ENCODE peak calls at places on chromosomes 6 and 20, in four cellular contexts. M is HCT116, A is H1, Y is K562. T is an unnamed sample.

GRCh38 chr6:69584536-69584912 is 212.3 kb downstream of the LMBRD1 start:
- DNase-seq in A (no peak), M (no peak), Y (no peak), T (no peak)

GRCh38 chr6:108156180-108156937 is 9.5 kb upstream of the NR2E1 start:
- DNase-seq in Y (no peak), M (no peak), A (no peak), T (peak)

GRCh38 chr6:119333707-119334295 is 15.8 kb downstream of the MAN1A1 start:
- DNase-seq in M (no peak), Y (no peak), A (no peak), T (no peak)

GRCh38 chr6:163897030-163897429 is 482.5 kb downstream of the QKI start:
- DNase-seq in Y (no peak), M (no peak), A (no peak), T (no peak)

GRCh38 chr20:41318271-41318649 is 729 bp upstream of the ZHX3 start:
- DNase-seq in A (no peak), Y (no peak), M (no peak), T (peak)

GRCh38 chr6:158460602-158461092 is 99.2 kb upstream of the TMEM181 start:
- DNase-seq in A (no peak), Y (no peak), M (no peak), T (no peak)

GRCh38 chr6:117595099-117595923 is 7.0 kb downstream of the GOPC start:
- DNase-seq in A (no peak), M (no peak), Y (peak), T (no peak)

GRCh38 chr6:166333172-166333995 is 9.0 kb downstream of the SFT2D1 start:
- DNase-seq in Y (no peak), M (no peak), A (no peak), T (no peak)

GRCh38 chr6:28725890-28726348 is 197.9 kb downstream of the TRIM27 start:
- DNase-seq in Y (peak), M (no peak), A (peak), T (peak)

GRCh38 chr6:153503810-153504209 is 372.7 kb upstream of the RGS17 start:
- DNase-seq in Y (no peak), A (no peak), M (peak), T (peak)

GRCh38 chr6:147283460-147283859 is 79.2 kb downstream of the STXBP5 start:
- DNase-seq in A (no peak), Y (no peak), M (no peak), T (no peak)

GRCh38 chr6:168133707-168134398 is 54.8 kb upstream of the FRMD1 start:
- DNase-seq in M (no peak), Y (no peak), A (no peak), T (no peak)

GRCh38 chr20:10856237-10856636 is 182.4 kb upstream of the JAG1 start:
- DNase-seq in M (no peak), Y (no peak), A (no peak), T (peak)

GRCh38 chr6:163218361-163218894 is 196.1 kb upstream of the QKI start:
- DNase-seq in Y (no peak), A (no peak), M (no peak), T (no peak)

GRCh38 chr6:111844921-111845320 is 28.3 kb downstream of the FYN start:
- DNase-seq in Y (no peak), M (no peak), A (no peak), T (peak)

GRCh38 chr20:33871362-33871761 is 60.2 kb downstream of the CHMP4B start:
- DNase-seq in M (no peak), Y (no peak), A (no peak), T (no peak)

GRCh38 chr6:11972270-11972669 is 39.8 kb upstream of the HIVEP1 start:
- DNase-seq in A (no peak), M (no peak), Y (no peak), T (no peak)

GRCh38 chr20:19783966-19784401 is 25.9 kb downstream of the RIN2 start:
- DNase-seq in A (no peak), Y (no peak), M (no peak), T (peak)

GRCh38 chr20:59837623-59838394 is 95.6 kb downstream of the SYCP2 start:
- DNase-seq in Y (no peak), M (no peak), A (no peak), T (no peak)

GRCh38 chr6:44698602-44699001 is 311.1 kb downstream of the CDC5L start:
- DNase-seq in M (no peak), A (no peak), Y (no peak), T (no peak)

GRCh38 chr20:21114584-21114983 is 8.4 kb upstream of the LINC00237 start:
- DNase-seq in A (no peak), Y (no peak), M (no peak), T (no peak)

GRCh38 chr6:13680448-13680968 is 31.1 kb downstream of the RANBP9 start:
- DNase-seq in A (no peak), M (no peak), Y (no peak), T (no peak)

GRCh38 chr20:25011831-25012241 is 19.3 kb upstream of the APMAP start:
- DNase-seq in Y (no peak), A (no peak), M (no peak), T (no peak)

GRCh38 chr6:80183019-80183418 is 76.5 kb downstream of the BCKDHB start:
- DNase-seq in M (no peak), Y (no peak), A (no peak), T (no peak)

GRCh38 chr20:40254023-40254772 is 434.8 kb downstream of the MAFB start:
- DNase-seq in A (no peak), Y (no peak), M (no peak), T (no peak)

GRCh38 chr20:63521602-63522001 is 1.0 kb downstream of the PPDPF start:
- DNase-seq in M (no peak), Y (no peak), A (no peak), T (no peak)

GRCh38 chr20:50624351-50625016 is 66.9 kb downstream of the RIPOR3 start:
- DNase-seq in Y (no peak), M (no peak), A (no peak), T (peak)

GRCh38 chr6:109240370-109241084 is 141.7 kb downstream of the CD164 start:
- DNase-seq in M (no peak), A (no peak), Y (no peak), T (no peak)

GRCh38 chr20:8464368-8464767 is 332.3 kb downstream of the PLCB1 start:
- DNase-seq in Y (no peak), A (no peak), M (peak), T (peak)

GRCh38 chr6:37170273-37171140 is 555 bp downstream of the PIM1 start:
- DNase-seq in A (no peak), Y (peak), M (no peak), T (no peak)

GRCh38 chr20:32564921-32565734 is 20.0 kb downstream of the NOL4L start:
- DNase-seq in M (no peak), A (no peak), Y (peak), T (no peak)

GRCh38 chr20:62253398-62253797 is 15.1 kb downstream of the OSBPL2 start:
- DNase-seq in M (no peak), Y (no peak), A (no peak), T (no peak)

GRCh38 chr20:37994512-37994911 is 38.7 kb downstream of the TTI1 start:
- DNase-seq in A (no peak), Y (no peak), M (no peak), T (peak)

GRCh38 chr6:28742668-28743270 is 181.0 kb downstream of the TRIM27 start:
- DNase-seq in Y (peak), M (peak), A (peak), T (peak)

GRCh38 chr6:37052027-37052628 is 46.7 kb downstream of the FGD2 start:
- DNase-seq in A (no peak), M (no peak), Y (peak), T (peak)

GRCh38 chr6:51480040-51480439 is 607.4 kb downstream of the PKHD1 start:
- DNase-seq in Y (no peak), M (no peak), A (no peak), T (peak)

GRCh38 chr20:10449270-10449669 is 14.2 kb downstream of the SLX4IP start:
- DNase-seq in A (no peak), M (no peak), Y (no peak), T (no peak)

GRCh38 chr6:148747145-148747492 is 289 bp downstream of the UST start:
- DNase-seq in Y (no peak), M (no peak), A (no peak), T (no peak)

GRCh38 chr6:130604869-130605401 is 222.3 kb upstream of the SMLR1 start:
- DNase-seq in A (no peak), M (no peak), Y (no peak), T (no peak)

GRCh38 chr6:130600880-130601341 is 226.3 kb upstream of the SMLR1 start:
- DNase-seq in M (no peak), A (no peak), Y (no peak), T (no peak)

GRCh38 chr6:130603391-130603790 is 223.8 kb upstream of the SMLR1 start:
- DNase-seq in A (no peak), M (no peak), Y (no peak), T (no peak)

GRCh38 chr6:130598021-130598989 is 228.9 kb upstream of the SMLR1 start:
- DNase-seq in A (no peak), Y (no peak), M (no peak), T (no peak)

DNA sequence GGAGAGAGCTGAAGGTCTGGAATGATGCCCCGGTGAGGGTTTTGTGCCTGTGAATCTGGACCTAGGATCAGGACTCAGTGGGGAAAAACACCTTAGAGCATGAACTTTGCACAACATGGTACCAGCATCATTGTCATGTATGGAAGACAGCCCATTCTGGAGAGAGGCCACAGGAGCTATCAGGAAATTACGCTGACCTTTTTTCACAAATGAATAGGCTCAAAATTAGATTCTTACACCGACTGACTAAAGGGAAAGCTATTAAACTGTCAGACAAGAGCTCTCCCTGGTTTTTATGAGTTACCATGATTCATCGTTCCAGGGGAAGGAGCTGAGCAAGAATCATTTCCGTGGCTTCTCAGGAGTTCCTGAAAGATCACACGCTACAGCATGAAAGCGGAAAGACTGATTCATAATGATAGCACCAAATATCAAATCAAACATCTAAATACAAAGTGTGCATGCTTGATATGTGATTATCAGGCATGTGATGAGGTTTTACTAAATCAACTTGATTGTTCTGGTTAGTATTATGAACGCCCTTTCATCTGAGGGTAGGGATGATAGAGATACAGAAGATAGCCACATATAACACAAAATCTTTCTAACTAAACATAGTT is 224.9 kb upstream of the SMLR1 start:
- DNase-seq in A (no peak), Y (no peak), M (peak), T (no peak)
- TF ChIP-seq ZNF274 in A (no peak), Y (no peak), M (no peak), T (no peak)

DNA sequence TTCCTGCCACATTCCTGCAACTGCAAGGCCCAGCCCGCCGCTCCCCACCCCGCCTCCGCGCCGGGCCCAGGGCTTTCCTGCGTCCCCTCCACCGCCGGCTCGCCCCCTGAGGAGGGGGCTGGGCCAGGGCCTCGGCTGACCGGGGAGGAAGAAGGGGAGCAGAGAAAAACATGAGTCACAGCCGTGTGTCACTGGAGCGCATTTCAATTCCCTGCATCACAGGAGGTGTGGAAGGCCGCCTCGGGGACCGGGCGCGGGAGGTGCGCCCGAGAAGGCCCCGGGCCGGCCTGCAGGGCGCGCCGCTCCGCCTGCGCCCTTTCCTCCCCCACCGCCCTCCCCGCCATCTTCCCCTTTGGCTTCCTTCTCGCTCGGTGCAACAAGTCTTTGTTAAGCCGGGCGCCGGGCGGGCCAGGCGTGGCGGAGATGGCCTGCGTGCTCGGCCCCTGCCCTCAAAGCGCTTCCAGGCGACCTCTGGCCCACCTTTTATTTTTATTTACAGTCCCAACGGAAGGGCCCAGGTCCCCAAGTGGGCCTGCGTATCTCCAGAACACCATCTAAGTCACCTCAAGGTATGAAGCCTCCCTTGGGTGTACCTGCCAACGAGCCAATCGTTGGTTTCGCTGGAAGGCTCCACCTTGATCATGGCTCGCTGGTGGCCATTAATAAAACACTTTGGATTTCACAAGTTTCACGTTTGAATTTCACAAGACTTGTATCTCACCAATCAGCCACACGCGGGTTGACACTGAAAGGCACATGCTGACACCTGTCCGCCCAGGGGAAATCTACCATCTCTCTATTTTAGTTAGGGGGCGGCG is 859 bp upstream of the HMGA1 start:
- DNase-seq in M (no peak), A (no peak), Y (no peak), T (no peak)
- TF ChIP-seq ZNF274 in M (no peak), A (no peak), Y (no peak), T (no peak)

GRCh38 chr6:130893277-130893676 is 66.1 kb downstream of the SMLR1 start:
- DNase-seq in Y (no peak), A (no peak), M (no peak), T (no peak)

GRCh38 chr6:130900913-130901312 is 73.7 kb downstream of the SMLR1 start:
- DNase-seq in M (peak), Y (no peak), A (no peak), T (no peak)

GRCh38 chr6:130893766-130894165 is 66.6 kb downstream of the SMLR1 start:
- DNase-seq in M (no peak), A (no peak), Y (no peak), T (no peak)

GRCh38 chr6:130895516-130895915 is 68.3 kb downstream of the SMLR1 start:
- DNase-seq in Y (no peak), M (no peak), A (no peak), T (no peak)

GRCh38 chr6:130896249-130896648 is 69.0 kb downstream of the SMLR1 start:
- DNase-seq in A (no peak), M (no peak), Y (no peak), T (no peak)
- TF ChIP-seq ZNF274 in A (no peak), M (no peak), Y (no peak), T (no peak)

DNA sequence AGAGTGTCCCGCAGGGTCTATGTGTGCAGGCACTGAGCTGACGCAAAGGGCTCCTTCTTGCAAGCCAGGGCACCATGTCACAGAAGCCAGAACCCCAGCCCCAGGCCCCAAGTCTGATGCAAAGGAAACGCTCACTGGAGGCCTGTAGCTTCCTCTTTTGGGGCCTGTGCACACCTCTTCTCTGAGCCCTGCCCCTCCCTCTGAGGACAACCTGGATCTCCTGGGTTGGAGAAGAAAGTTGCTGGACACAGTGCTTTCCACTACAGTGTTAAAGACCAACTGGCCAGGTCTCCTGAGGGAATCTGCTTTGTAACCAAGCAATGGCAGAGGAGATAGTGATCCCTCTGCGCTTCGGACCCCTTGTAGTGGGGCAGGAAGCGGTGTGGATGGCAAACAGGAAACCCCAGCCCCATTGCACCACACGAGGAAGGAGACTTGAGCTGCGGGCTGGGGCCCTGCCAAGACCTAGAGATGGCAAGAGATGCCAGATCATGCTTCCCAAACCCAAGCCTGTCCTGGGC is 90.0 kb downstream of the PRND start:
- DNase-seq in Y (no peak), M (no peak), A (no peak), T (no peak)
- TF ChIP-seq ZNF274 in Y (no peak), M (no peak), A (no peak), T (no peak)

GRCh38 chr20:1478566-1478965 is 11.9 kb upstream of the NSFL1C start:
- DNase-seq in M (peak), A (no peak), Y (no peak), T (no peak)
- TF ChIP-seq ZNF274 in M (no peak), A (no peak), Y (no peak), T (no peak)

GRCh38 chr6:149881860-149882259 is 16.1 kb downstream of the RAET1E start:
- DNase-seq in A (no peak), M (no peak), Y (no peak), T (no peak)

GRCh38 chr6:149881066-149881766 is 16.7 kb downstream of the RAET1E start:
- DNase-seq in M (no peak), Y (no peak), A (no peak), T (no peak)

GRCh38 chr6:149885888-149886287 is 12.0 kb downstream of the RAET1E start:
- DNase-seq in Y (no peak), A (no peak), M (no peak), T (no peak)

GRCh38 chr6:149884617-149885016 is 13.3 kb downstream of the RAET1E start:
- DNase-seq in M (no peak), Y (no peak), A (no peak), T (no peak)

DNA sequence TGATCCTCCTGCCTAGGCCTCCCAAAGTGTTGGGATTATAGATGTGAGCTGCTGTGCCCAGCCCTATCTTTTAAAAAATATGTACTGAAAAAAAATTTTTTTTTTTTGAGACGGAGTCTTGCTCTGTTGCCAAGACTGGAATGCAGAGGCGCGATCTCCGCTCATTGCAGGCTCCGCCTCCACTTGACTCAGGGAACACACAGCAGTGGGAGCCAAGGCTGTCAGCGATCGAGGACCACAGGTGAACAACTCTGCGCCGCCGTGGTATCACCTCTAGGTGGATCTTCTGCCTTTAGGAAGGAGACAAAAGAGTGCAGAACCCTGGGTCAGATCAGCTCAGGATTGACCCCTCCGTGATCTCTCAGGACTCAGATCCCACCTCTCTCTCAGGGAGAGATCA is 13.7 kb downstream of the RAET1E start:
- DNase-seq in A (no peak), Y (no peak), M (no peak), T (no peak)
- TF ChIP-seq ZNF274 in A (no peak), Y (no peak), M (no peak), T (no peak)

GRCh38 chr6:72894091-72894490 is 272.2 kb downstream of the KCNQ5 start:
- DNase-seq in Y (no peak), M (no peak), A (no peak), T (no peak)
- TF ChIP-seq ZNF274 in Y (no peak), M (no peak), A (no peak), T (no peak)